ENCODE peak calls at places on chromosomes 3 and 15, in four cellular contexts. E is iris pigment epithelial cell, K is fibroblast of pulmonary artery, Q is aorta. F is an unnamed sample.

GRCh38 chr3:15271785-15272381 is 60.5 kb downstream of the SH3BP5 start:
- DNase-seq in E (no peak), K (no peak), Q (peak), F (no peak)

GRCh38 chr3:71421820-71422566 is 161.5 kb downstream of the FOXP1 start:
- DNase-seq in E (no peak), K (no peak), Q (no peak), F (no peak)

GRCh38 chr3:109224333-109224732 is 87.8 kb downstream of the C3orf85 start:
- DNase-seq in E (peak), K (no peak), Q (no peak), F (no peak)

GRCh38 chr3:8236264-8236663 is 265.4 kb upstream of the LMCD1 start:
- DNase-seq in E (no peak), K (no peak), Q (no peak), F (no peak)

GRCh38 chr3:54733079-54733478 is 194.8 kb downstream of the LRTM1 start:
- DNase-seq in E (no peak), K (no peak), Q (no peak), F (no peak)

GRCh38 chr3:130820976-130821375 is 72.9 kb upstream of the ATP2C1 start:
- DNase-seq in E (peak), K (peak), Q (no peak), F (peak)

GRCh38 chr15:87429754-87430153 is 826.8 kb downstream of the NTRK3 start:
- DNase-seq in E (no peak), K (no peak), Q (no peak), F (no peak)

GRCh38 chr3:69690-70089 is 126.9 kb upstream of the CHL1 start:
- DNase-seq in E (peak), K (peak), Q (no peak), F (peak)

GRCh38 chr3:194579091-194579606 is 54.1 kb downstream of the TMEM44 start:
- DNase-seq in E (peak), K (peak), Q (no peak), F (no peak)

GRCh38 chr15:74958908-74959642 is 2.5 kb upstream of the RPP25 start:
- DNase-seq in E (no peak), K (no peak), Q (no peak), F (no peak)

GRCh38 chr3:143600762-143601161 is 247.5 kb downstream of the SLC9A9 start:
- DNase-seq in E (peak), K (peak), Q (no peak), F (no peak)

GRCh38 chr3:161475905-161476304 is 20.7 kb upstream of the OTOL1 start:
- DNase-seq in E (peak), K (peak), Q (no peak), F (peak)

GRCh38 chr3:21462151-21462550 is 288.9 kb downstream of the ZNF385D start:
- DNase-seq in E (no peak), K (no peak), Q (no peak), F (peak)

GRCh38 chr3:63872135-63872924 is 8.7 kb downstream of the ATXN7 start:
- DNase-seq in E (peak), K (peak), Q (no peak), F (peak)

GRCh38 chr3:45922039-45922326 is 21.3 kb upstream of the CXCR6 start:
- DNase-seq in E (no peak), K (no peak), Q (no peak), F (no peak)

GRCh38 chr15:70023769-70024491 is 73.8 kb downstream of the TLE3 start:
- DNase-seq in E (peak), K (peak), Q (peak), F (peak)

GRCh38 chr3:132417695-132418520 is 606 bp downstream of the DNAJC13 start:
- DNase-seq in E (peak), K (peak), Q (peak), F (peak)

GRCh38 chr15:31360843-31361763 is 34.5 kb downstream of the KLF13 start:
- DNase-seq in E (no peak), K (no peak), Q (no peak), F (no peak)

GRCh38 chr3:4856564-4856963 is 122.7 kb upstream of the BHLHE40 start:
- DNase-seq in E (no peak), K (no peak), Q (no peak), F (no peak)

GRCh38 chr3:161649900-161650484 is 153.4 kb downstream of the OTOL1 start:
- DNase-seq in E (no peak), K (no peak), Q (no peak), F (peak)

GRCh38 chr15:78353093-78353492 is 12.9 kb downstream of the CRABP1 start:
- DNase-seq in E (no peak), K (no peak), Q (no peak), F (peak)

GRCh38 chr3:14452676-14453367 is 50.4 kb downstream of the SLC6A6 start:
- DNase-seq in E (peak), K (peak), Q (peak), F (peak)

GRCh38 chr3:186143280-186143679 is 34.4 kb upstream of the ETV5 start:
- DNase-seq in E (no peak), K (no peak), Q (no peak), F (no peak)

GRCh38 chr3:61789861-61790260 is 228.5 kb downstream of the PTPRG start:
- DNase-seq in E (no peak), K (no peak), Q (no peak), F (no peak)

GRCh38 chr15:23416349-23417276 is 30.4 kb downstream of the GOLGA6L2 start:
- DNase-seq in E (no peak), K (no peak), Q (peak), F (no peak)

GRCh38 chr3:154421067-154421466 is 8.9 kb downstream of the GPR149 start:
- DNase-seq in E (peak), K (peak), Q (no peak), F (peak)

GRCh38 chr3:33360136-33360825 is 79.9 kb downstream of the UBP1 start:
- DNase-seq in E (peak), K (peak), Q (no peak), F (peak)